ENCODE peak calls at places on chromosomes 2 and 18, in nine cellular contexts. One of them, this sample, is unnamed.

GRCh38 chr2:167783266-167784070 is 463.9 kb downstream of the STK39 start:
- DNase-seq in T-helper 9 cell: no peak
- DNase-seq in stimulated activated effector memory CD8-positive, alpha-beta T cell treated with anti-CD3 and anti-CD28 coated beads, Interleukin-12 subunit alpha, Interleukin-12 subunit beta, amount 100 ng/mL, for 72 hours: no peak
- DNase-seq in MV-4-11: no peak
- DNase-seq in EL: peak
- DNase-seq in pancreas: peak
- DNase-seq in lower leg skin: no peak
- DNase-seq in endothelial cell: no peak
- DNase-seq in GM13977: no peak
- DNase-seq in this sample: peak

GRCh38 chr18:67600781-67601180 is 84.3 kb upstream of the DSEL start:
- DNase-seq in T-helper 9 cell: no peak
- DNase-seq in stimulated activated effector memory CD8-positive, alpha-beta T cell treated with anti-CD3 and anti-CD28 coated beads, Interleukin-12 subunit alpha, Interleukin-12 subunit beta, amount 100 ng/mL, for 72 hours: no peak
- DNase-seq in MV-4-11: no peak
- DNase-seq in EL: no peak
- DNase-seq in pancreas: no peak
- DNase-seq in lower leg skin: no peak
- DNase-seq in endothelial cell: no peak
- DNase-seq in GM13977: no peak
- DNase-seq in this sample: peak

GRCh38 chr18:22006458-22006857 is 162.9 kb upstream of the GATA6 start:
- DNase-seq in T-helper 9 cell: no peak
- DNase-seq in stimulated activated effector memory CD8-positive, alpha-beta T cell treated with anti-CD3 and anti-CD28 coated beads, Interleukin-12 subunit alpha, Interleukin-12 subunit beta, amount 100 ng/mL, for 72 hours: no peak
- DNase-seq in MV-4-11: no peak
- DNase-seq in EL: no peak
- DNase-seq in pancreas: no peak
- DNase-seq in lower leg skin: no peak
- DNase-seq in endothelial cell: no peak
- DNase-seq in GM13977: no peak
- DNase-seq in this sample: no peak

GRCh38 chr2:73939419-73939818 is 12.7 kb downstream of the DGUOK start:
- DNase-seq in T-helper 9 cell: no peak
- DNase-seq in stimulated activated effector memory CD8-positive, alpha-beta T cell treated with anti-CD3 and anti-CD28 coated beads, Interleukin-12 subunit alpha, Interleukin-12 subunit beta, amount 100 ng/mL, for 72 hours: no peak
- DNase-seq in MV-4-11: peak
- DNase-seq in EL: peak
- DNase-seq in pancreas: no peak
- DNase-seq in lower leg skin: peak
- DNase-seq in endothelial cell: no peak
- DNase-seq in GM13977: no peak
- DNase-seq in this sample: peak

GRCh38 chr18:67766930-67767329 is 250.4 kb upstream of the DSEL start:
- DNase-seq in T-helper 9 cell: no peak
- DNase-seq in stimulated activated effector memory CD8-positive, alpha-beta T cell treated with anti-CD3 and anti-CD28 coated beads, Interleukin-12 subunit alpha, Interleukin-12 subunit beta, amount 100 ng/mL, for 72 hours: no peak
- DNase-seq in MV-4-11: no peak
- DNase-seq in EL: peak
- DNase-seq in pancreas: no peak
- DNase-seq in lower leg skin: no peak
- DNase-seq in endothelial cell: no peak
- DNase-seq in GM13977: no peak
- DNase-seq in this sample: peak

GRCh38 chr2:166329465-166329864 is 46.3 kb downstream of the SCN9A start:
- DNase-seq in T-helper 9 cell: no peak
- DNase-seq in stimulated activated effector memory CD8-positive, alpha-beta T cell treated with anti-CD3 and anti-CD28 coated beads, Interleukin-12 subunit alpha, Interleukin-12 subunit beta, amount 100 ng/mL, for 72 hours: no peak
- DNase-seq in MV-4-11: no peak
- DNase-seq in EL: no peak
- DNase-seq in pancreas: no peak
- DNase-seq in lower leg skin: no peak
- DNase-seq in endothelial cell: no peak
- DNase-seq in GM13977: no peak
- DNase-seq in this sample: no peak

GRCh38 chr18:2826581-2826980 is 20.2 kb upstream of the EMILIN2 start:
- DNase-seq in T-helper 9 cell: no peak
- DNase-seq in stimulated activated effector memory CD8-positive, alpha-beta T cell treated with anti-CD3 and anti-CD28 coated beads, Interleukin-12 subunit alpha, Interleukin-12 subunit beta, amount 100 ng/mL, for 72 hours: no peak
- DNase-seq in MV-4-11: no peak
- DNase-seq in EL: no peak
- DNase-seq in pancreas: no peak
- DNase-seq in lower leg skin: no peak
- DNase-seq in endothelial cell: no peak
- DNase-seq in GM13977: no peak
- DNase-seq in this sample: peak

GRCh38 chr2:190532581-190532980 is 1.9 kb downstream of the NEMP2 start:
- DNase-seq in T-helper 9 cell: no peak
- DNase-seq in stimulated activated effector memory CD8-positive, alpha-beta T cell treated with anti-CD3 and anti-CD28 coated beads, Interleukin-12 subunit alpha, Interleukin-12 subunit beta, amount 100 ng/mL, for 72 hours: no peak
- DNase-seq in MV-4-11: peak
- DNase-seq in EL: no peak
- DNase-seq in pancreas: no peak
- DNase-seq in lower leg skin: no peak
- DNase-seq in endothelial cell: no peak
- DNase-seq in GM13977: no peak
- DNase-seq in this sample: no peak

GRCh38 chr2:23602113-23602512 is 217.1 kb downstream of the KLHL29 start:
- DNase-seq in T-helper 9 cell: no peak
- DNase-seq in stimulated activated effector memory CD8-positive, alpha-beta T cell treated with anti-CD3 and anti-CD28 coated beads, Interleukin-12 subunit alpha, Interleukin-12 subunit beta, amount 100 ng/mL, for 72 hours: no peak
- DNase-seq in MV-4-11: no peak
- DNase-seq in EL: peak
- DNase-seq in pancreas: no peak
- DNase-seq in lower leg skin: no peak
- DNase-seq in endothelial cell: no peak
- DNase-seq in GM13977: no peak
- DNase-seq in this sample: peak

GRCh38 chr2:223647258-223647952 is 45.2 kb upstream of the SCG2 start:
- DNase-seq in T-helper 9 cell: no peak
- DNase-seq in stimulated activated effector memory CD8-positive, alpha-beta T cell treated with anti-CD3 and anti-CD28 coated beads, Interleukin-12 subunit alpha, Interleukin-12 subunit beta, amount 100 ng/mL, for 72 hours: no peak
- DNase-seq in MV-4-11: peak
- DNase-seq in EL: peak
- DNase-seq in pancreas: no peak
- DNase-seq in lower leg skin: no peak
- DNase-seq in endothelial cell: no peak
- DNase-seq in GM13977: peak
- DNase-seq in this sample: no peak

GRCh38 chr2:156031121-156031520 is 301.4 kb downstream of the NR4A2 start:
- DNase-seq in T-helper 9 cell: no peak
- DNase-seq in stimulated activated effector memory CD8-positive, alpha-beta T cell treated with anti-CD3 and anti-CD28 coated beads, Interleukin-12 subunit alpha, Interleukin-12 subunit beta, amount 100 ng/mL, for 72 hours: no peak
- DNase-seq in MV-4-11: no peak
- DNase-seq in EL: no peak
- DNase-seq in pancreas: no peak
- DNase-seq in lower leg skin: no peak
- DNase-seq in endothelial cell: no peak
- DNase-seq in GM13977: no peak
- DNase-seq in this sample: peak

GRCh38 chr2:59068255-59068654 is 827.1 kb upstream of the FANCL start:
- DNase-seq in T-helper 9 cell: no peak
- DNase-seq in stimulated activated effector memory CD8-positive, alpha-beta T cell treated with anti-CD3 and anti-CD28 coated beads, Interleukin-12 subunit alpha, Interleukin-12 subunit beta, amount 100 ng/mL, for 72 hours: no peak
- DNase-seq in MV-4-11: no peak
- DNase-seq in EL: no peak
- DNase-seq in pancreas: no peak
- DNase-seq in lower leg skin: no peak
- DNase-seq in endothelial cell: no peak
- DNase-seq in GM13977: no peak
- DNase-seq in this sample: no peak

GRCh38 chr18:49561377-49562193 is at the start of gene LIPG:
- DNase-seq in T-helper 9 cell: no peak
- DNase-seq in stimulated activated effector memory CD8-positive, alpha-beta T cell treated with anti-CD3 and anti-CD28 coated beads, Interleukin-12 subunit alpha, Interleukin-12 subunit beta, amount 100 ng/mL, for 72 hours: peak
- DNase-seq in MV-4-11: no peak
- DNase-seq in EL: peak
- DNase-seq in pancreas: peak
- DNase-seq in lower leg skin: no peak
- DNase-seq in endothelial cell: peak
- DNase-seq in GM13977: peak
- DNase-seq in this sample: peak

GRCh38 chr18:35711227-35711626 is 129.7 kb downstream of the GALNT1 start:
- DNase-seq in T-helper 9 cell: no peak
- DNase-seq in stimulated activated effector memory CD8-positive, alpha-beta T cell treated with anti-CD3 and anti-CD28 coated beads, Interleukin-12 subunit alpha, Interleukin-12 subunit beta, amount 100 ng/mL, for 72 hours: no peak
- DNase-seq in MV-4-11: no peak
- DNase-seq in EL: no peak
- DNase-seq in pancreas: no peak
- DNase-seq in lower leg skin: no peak
- DNase-seq in endothelial cell: no peak
- DNase-seq in GM13977: no peak
- DNase-seq in this sample: no peak

GRCh38 chr2:70248145-70248809 is at the start of gene TIA1:
- DNase-seq in T-helper 9 cell: peak
- DNase-seq in stimulated activated effector memory CD8-positive, alpha-beta T cell treated with anti-CD3 and anti-CD28 coated beads, Interleukin-12 subunit alpha, Interleukin-12 subunit beta, amount 100 ng/mL, for 72 hours: peak
- DNase-seq in MV-4-11: peak
- DNase-seq in EL: peak
- DNase-seq in pancreas: peak
- DNase-seq in lower leg skin: peak
- DNase-seq in endothelial cell: peak
- DNase-seq in GM13977: peak
- DNase-seq in this sample: peak

This sample was measured in fibroblast of pulmonary artery.